ENCODE peak calls at places on chromosomes 3 and 15, in seven cellular contexts. O is uterus, J is body of pancreas, G is tibial nerve, E is stomach, S is IMR-90, R is tibial artery. Q is an unnamed sample.

GRCh38 chr15:39934415-39935044 is 615 bp downstream of the EIF2AK4 start:
- DNase-seq in O (no peak), J (no peak), G (no peak), E (no peak), S (no peak), R (no peak), Q (no peak)

GRCh38 chr3:126880898-126881297 is 102.0 kb upstream of the PLXNA1 start:
- DNase-seq in O (no peak), J (no peak), G (no peak), E (no peak), S (no peak), R (no peak), Q (no peak)

GRCh38 chr3:69116897-69117296 is 5.5 kb downstream of the LMOD3 start:
- DNase-seq in O (no peak), J (peak; percentile 73), G (no peak), E (peak; percentile 47), S (no peak), R (no peak), Q (no peak)

GRCh38 chr3:53240989-53241972 is 14.5 kb downstream of the TKT start:
- DNase-seq in O (no peak), J (peak; percentile 72), G (no peak), E (no peak), S (no peak), R (no peak), Q (no peak)

GRCh38 chr3:17070560-17070959 is 185.8 kb downstream of the PLCL2 start:
- DNase-seq in O (no peak), J (peak; percentile 49), G (no peak), E (no peak), S (peak; percentile 39), R (no peak), Q (no peak)

GRCh38 chr3:196942915-196943277 is 568 bp upstream of the NCBP2 start:
- DNase-seq in O (no peak), J (peak; percentile 21), G (no peak), E (no peak), S (no peak), R (no peak), Q (no peak)

GRCh38 chr15:25596644-25597562 is 158.1 kb upstream of the UBE3A start:
- DNase-seq in O (no peak), J (no peak), G (no peak), E (no peak), S (no peak), R (no peak), Q (no peak)

GRCh38 chr3:48695113-48695753 is 9.5 kb upstream of the NCKIPSD start:
- DNase-seq in O (peak; percentile 94), J (peak; percentile 41), G (peak; percentile 68), E (peak; percentile 34), S (peak; percentile 45), R (peak; percentile 85), Q (no peak)

GRCh38 chr3:172515130-172515918 is 7.9 kb downstream of the TNFSF10 start:
- DNase-seq in O (no peak), J (no peak), G (no peak), E (no peak), S (peak; percentile 51), R (no peak), Q (no peak)

GRCh38 chr3:128849776-128850542 is 29.5 kb upstream of the ACAD9 start:
- DNase-seq in O (no peak), J (no peak), G (no peak), E (no peak), S (no peak), R (no peak), Q (no peak)

GRCh38 chr3:11001658-11002021 is 9.1 kb downstream of the SLC6A1 start:
- DNase-seq in O (no peak), J (no peak), G (no peak), E (no peak), S (no peak), R (no peak), Q (no peak)

GRCh38 chr3:11001020-11001657 is 8.6 kb downstream of the SLC6A1 start:
- DNase-seq in O (no peak), J (peak; percentile 14), G (no peak), E (no peak), S (no peak), R (no peak), Q (no peak)

GRCh38 chr3:10999516-10999915 is 7.0 kb downstream of the SLC6A1 start:
- DNase-seq in O (no peak), J (no peak), G (no peak), E (no peak), S (no peak), R (no peak), Q (no peak)

GRCh38 chr3:11002456-11002855 is 9.9 kb downstream of the SLC6A1 start:
- DNase-seq in O (no peak), J (peak; percentile 31), G (no peak), E (no peak), S (no peak), R (no peak), Q (no peak)

GRCh38 chr3:11000528-11000927 is 8.0 kb downstream of the SLC6A1 start:
- DNase-seq in O (no peak), J (no peak), G (no peak), E (no peak), S (no peak), R (no peak), Q (no peak)
- H3K27me3 ChIP-seq in O (no peaks in the 10 kb centered on the region), J (no peaks in the 10 kb centered on the region), G (peaks cover 8% of the 10 kb centered on the region), E (no peaks in the 10 kb centered on the region), S (peaks cover 51% of the 10 kb centered on the region), R (peaks cover 50% of the 10 kb centered on the region), Q (peaks cover 5% of the 10 kb centered on the region)

GRCh38 chr3:194265996-194266657 is 85.0 kb downstream of the CPN2 start:
- DNase-seq in O (no peak), J (no peak), G (no peak), E (peak; percentile 4), S (no peak), R (peak; percentile 40), Q (no peak)

GRCh38 chr3:194266658-194267005 is 84.5 kb downstream of the CPN2 start:
- DNase-seq in O (peak; percentile 6), J (peak; percentile 1), G (no peak), E (peak; percentile 10), S (no peak), R (peak; percentile 49), Q (no peak)

GRCh38 chr3:194267744-194268658 is 83.1 kb downstream of the CPN2 start:
- DNase-seq in O (peak; percentile 74), J (peak; percentile 38), G (no peak), E (no peak), S (peak; percentile 61), R (peak; percentile 67), Q (no peak)

GRCh38 chr3:194262345-194263305 is 88.5 kb downstream of the CPN2 start:
- DNase-seq in O (no peak), J (peak; percentile 1), G (no peak), E (no peak), S (no peak), R (peak; percentile 27), Q (no peak)

DNA sequence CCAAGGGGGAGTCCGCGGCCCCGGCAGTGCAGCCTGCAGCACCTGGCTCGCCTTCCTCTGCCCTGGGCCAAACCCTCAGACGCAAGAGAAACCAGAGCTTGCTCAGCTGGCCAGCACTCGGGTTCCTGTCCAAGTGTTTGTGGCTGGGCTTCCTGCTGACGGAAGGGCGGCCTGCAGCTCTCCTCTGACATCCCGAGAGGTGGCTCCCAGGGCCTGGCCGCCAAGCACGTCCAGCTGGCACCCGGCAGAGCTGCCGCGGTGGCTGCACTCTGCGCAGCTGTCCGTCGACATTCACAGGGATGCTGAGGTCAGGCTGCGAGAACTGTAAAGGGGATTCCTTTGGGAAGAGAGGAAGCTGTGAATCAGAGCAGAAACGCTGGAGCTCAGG is 85.6 kb downstream of the CPN2 start:
- DNase-seq in O (peak; percentile 84), J (peak; percentile 80), G (peak; percentile 79), E (peak; percentile 81), S (peak; percentile 93), R (peak; percentile 95), Q (no peak)
- H3K27ac ChIP-seq in O (peak overlapping the region; percentile 66), J (no peak overlapping the region), G (no peak overlapping the region), E (peak overlapping the region; percentile 28), S (no peak overlapping the region), R (peak overlapping the region; percentile 38), Q (no peak overlapping the region)

DNA sequence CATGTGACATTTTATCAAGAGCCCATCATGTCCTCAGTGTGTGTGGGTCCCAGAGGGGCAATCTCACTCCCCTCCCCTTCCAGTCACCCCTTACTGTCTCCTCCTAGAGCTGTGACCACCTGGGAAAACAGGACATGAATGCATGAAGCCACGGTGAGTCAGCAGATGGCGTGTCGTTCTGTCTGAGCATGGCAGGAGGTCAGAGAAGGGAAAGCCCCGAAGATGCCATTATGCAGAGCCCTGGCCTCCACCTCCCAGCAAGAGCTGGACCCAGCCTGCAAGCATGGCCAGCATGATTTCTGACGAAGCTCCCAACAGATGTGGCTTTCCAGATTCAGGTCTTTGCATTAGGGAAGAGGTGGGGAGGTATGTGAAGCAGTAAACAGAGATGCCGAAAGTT is 118.4 kb downstream of the TLE3 start:
- DNase-seq in O (no peak), J (no peak), G (no peak), E (no peak), S (peak; percentile 18), R (no peak), Q (no peak)
- H3K27me3 ChIP-seq in O (no peaks in the 10 kb centered on the region), J (no peaks in the 10 kb centered on the region), G (peaks cover 10% of the 10 kb centered on the region), E (no peaks in the 10 kb centered on the region), S (peaks cover 37% of the 10 kb centered on the region), R (peaks cover 32% of the 10 kb centered on the region), Q (peaks cover 22% of the 10 kb centered on the region)

DNA sequence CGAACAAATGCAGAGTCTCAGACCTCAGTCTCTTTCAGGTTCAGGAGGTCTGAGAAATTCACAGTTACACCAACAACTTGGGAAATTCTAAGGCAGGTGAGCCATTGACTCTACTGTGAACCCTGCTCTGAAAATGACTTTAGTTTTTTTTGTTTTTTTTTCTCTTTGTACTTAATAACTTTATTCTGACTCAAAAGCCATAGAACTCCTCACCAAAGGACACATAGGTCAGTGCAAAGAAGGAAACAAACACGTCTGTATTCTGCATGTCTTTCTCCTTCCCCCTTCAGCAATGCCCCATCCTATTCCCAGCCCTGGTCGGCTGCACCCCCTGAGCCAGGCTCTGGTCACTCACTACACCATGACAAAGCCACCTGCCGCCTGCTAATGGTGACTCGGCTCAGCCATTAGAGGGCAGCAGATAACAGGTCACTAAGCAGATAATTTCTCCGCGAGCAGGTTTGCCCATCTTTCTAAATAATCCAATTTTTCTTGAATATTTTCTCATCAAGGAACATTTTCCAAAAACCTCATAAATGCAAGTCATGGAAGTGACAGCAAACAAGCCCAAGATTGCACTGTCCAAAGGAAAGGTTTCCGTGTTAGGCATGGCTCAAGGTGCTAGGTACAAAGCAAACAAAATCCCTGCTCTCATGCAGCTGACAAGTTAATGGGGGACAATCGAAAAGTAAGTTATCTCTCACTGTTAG is 37.7 kb downstream of the TM4SF4 start:
- DNase-seq in O (peak; percentile 69), J (peak; percentile 79), G (peak; percentile 41), E (peak; percentile 67), S (peak; percentile 72), R (peak; percentile 76), Q (no peak)
- H3K27ac ChIP-seq in O (no peak overlapping the region), J (no peak overlapping the region), G (no peak overlapping the region), E (no peak overlapping the region), S (no peak overlapping the region), R (no peak overlapping the region), Q (no peak overlapping the region)

Q was measured in CD4-positive, alpha-beta T cell.